ENCODE peak calls at places on chromosomes 12 and 14, in six cellular contexts. U is upper lobe of right lung, C is ovary, W is thoracic aorta, O is A549, V is fibroblast of lung. N is an unnamed sample.
A peak's percentile ranks its signal among the peaks of the same experiment; 100 is the strongest.

GRCh38 chr14:24535737-24536136 is 27.7 kb upstream of the CMA1 start:
- DNase-seq in O (no peak), W (no peak), V (no peak), C (no peak), U (no peak), N (no peak)

GRCh38 chr12:117850048-117850447 is 118.7 kb downstream of the KSR2 start:
- DNase-seq in W (no peak), C (no peak), U (no peak), V (peak; percentile 36), O (peak; percentile 77), N (no peak)

GRCh38 chr12:102475355-102475754 is 5.0 kb downstream of the IGF1 start:
- DNase-seq in W (no peak), C (no peak), O (no peak), U (no peak), V (peak; percentile 42), N (no peak)

GRCh38 chr12:24396266-24396665 is 446.8 kb upstream of the SOX5 start:
- DNase-seq in C (no peak), O (no peak), V (no peak), W (no peak), U (no peak), N (no peak)

GRCh38 chr12:26429070-26429691 is 233.8 kb downstream of the SSPN start:
- DNase-seq in W (no peak), C (no peak), V (no peak), O (no peak), U (no peak), N (no peak)

GRCh38 chr12:119666226-119666808 is 1.6 kb upstream of the PRKAB1 start:
- DNase-seq in O (no peak), U (no peak), W (no peak), C (no peak), V (no peak), N (no peak)

GRCh38 chr12:105212431-105212830 is 23.5 kb downstream of the APPL2 start:
- DNase-seq in O (no peak), V (peak; percentile 86), W (no peak), C (no peak), U (no peak), N (no peak)

GRCh38 chr14:103736546-103737431 is 21.2 kb downstream of the ZFYVE21 start:
- DNase-seq in O (no peak), V (no peak), U (peak; percentile 54), C (peak; percentile 70), W (no peak), N (no peak)

GRCh38 chr12:132423251-132424117 is 66.5 kb upstream of the FBRSL1 start:
- DNase-seq in U (no peak), W (no peak), O (peak; percentile 57), C (no peak), V (no peak), N (no peak)

GRCh38 chr12:53217049-53217929 is 10.2 kb upstream of the ITGB7 start:
- DNase-seq in U (peak; percentile 77), V (no peak), C (no peak), O (peak; percentile 52), W (no peak), N (no peak)

GRCh38 chr14:31660191-31660590 is 99.0 kb downstream of the NUBPL start:
- DNase-seq in U (no peak), W (no peak), C (no peak), O (no peak), V (no peak), N (no peak)

GRCh38 chr12:110270125-110270962 is 10.7 kb upstream of the ATP2A2 start:
- DNase-seq in W (no peak), V (peak; percentile 51), O (peak; percentile 82), C (no peak), U (no peak), N (peak; percentile 42)

GRCh38 chr14:77184396-77185092 is 2.9 kb downstream of the TMEM63C start:
- DNase-seq in W (no peak), U (no peak), O (no peak), C (no peak), V (no peak), N (no peak)

GRCh38 chr14:66395300-66395699 is 90.9 kb upstream of the CCDC196 start:
- DNase-seq in O (no peak), W (no peak), C (no peak), V (no peak), U (no peak), N (no peak)

GRCh38 chr12:57772429-57773322 is at the start of gene EEF1AKMT3:
- DNase-seq in V (peak; percentile 54), W (peak; percentile 36), O (no peak), C (peak; percentile 74), U (peak; percentile 85), N (no peak)

GRCh38 chr14:24692382-24693352 is 58.7 kb upstream of the GZMB start:
- DNase-seq in O (no peak), C (no peak), U (no peak), V (no peak), W (no peak), N (no peak)

GRCh38 chr14:59244581-59244980 is 56.1 kb downstream of the DAAM1 start:
- DNase-seq in C (no peak), V (no peak), U (no peak), O (no peak), W (no peak), N (no peak)

GRCh38 chr14:104872469-104873341 is 7.6 kb downstream of the CEP170B start:
- DNase-seq in C (no peak), O (no peak), W (no peak), U (peak; percentile 72), V (peak; percentile 52), N (no peak)

DNA sequence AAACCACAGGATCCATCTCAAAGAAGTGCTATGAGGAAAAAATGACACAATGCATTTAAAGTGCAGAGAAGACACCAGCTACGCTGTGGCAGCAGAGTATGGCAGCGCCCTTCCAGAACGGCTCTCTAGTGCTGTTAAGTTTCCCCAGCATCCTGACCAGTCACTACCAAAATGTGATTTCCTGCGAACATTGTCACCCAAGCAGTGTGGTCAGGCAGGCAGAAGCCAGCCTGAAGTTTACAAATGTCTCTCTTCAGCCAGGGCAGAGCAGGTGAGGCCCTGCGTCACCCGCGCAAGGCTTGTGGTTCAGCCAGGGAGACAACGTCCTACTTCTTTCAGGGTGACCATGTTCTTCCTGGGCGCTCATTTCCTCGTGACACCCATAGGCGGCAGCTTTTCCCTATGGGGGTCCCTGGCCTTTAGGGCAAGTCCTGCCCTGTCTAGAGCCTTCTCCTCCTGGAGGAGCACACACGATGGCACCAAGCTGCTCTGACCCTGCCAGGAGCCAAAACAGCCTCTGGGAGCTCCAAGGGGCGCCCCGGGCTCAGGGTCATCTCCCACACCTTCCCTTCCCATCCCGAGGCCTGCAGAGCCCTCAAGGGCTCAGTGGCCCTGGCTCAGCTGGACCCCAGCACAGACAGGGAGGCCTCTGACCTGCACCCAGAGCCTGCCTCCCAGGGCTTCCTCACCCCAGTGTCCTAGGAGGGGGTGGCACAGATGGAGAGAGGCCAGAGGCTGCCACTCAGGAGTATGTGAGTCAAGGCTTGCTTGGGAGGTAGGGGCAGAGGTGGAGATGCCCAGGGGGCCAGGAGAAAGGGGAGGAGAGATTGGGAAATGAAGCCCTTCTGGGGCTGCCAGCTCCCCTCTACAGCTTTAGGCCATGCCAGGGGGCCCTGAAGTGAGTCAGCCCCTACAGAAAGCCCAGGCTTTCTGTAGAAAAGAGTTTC is 41.9 kb downstream of the PSMA6 start:
- DNase-seq in O (peak; percentile 29), W (no peak), C (no peak), U (no peak), V (no peak), N (no peak)
- H3K27ac ChIP-seq in O (peak overlapping the region; percentile 97), W (no peak overlapping the region), C (peak overlapping the region; percentile 82), U (peak overlapping the region; percentile 94), V (no peak overlapping the region), N (no peak overlapping the region)

GRCh38 chr14:44108601-44109000 is 398.5 kb downstream of the FSCB start:
- DNase-seq in U (no peak), V (no peak), C (no peak), W (no peak), O (no peak), N (no peak)

GRCh38 chr14:44109041-44109440 is 398.0 kb downstream of the FSCB start:
- DNase-seq in U (no peak), V (no peak), W (no peak), O (no peak), C (no peak), N (no peak)

GRCh38 chr14:44112774-44113460 is 394.2 kb downstream of the FSCB start:
- DNase-seq in V (no peak), W (no peak), C (no peak), O (no peak), U (no peak), N (no peak)

DNA sequence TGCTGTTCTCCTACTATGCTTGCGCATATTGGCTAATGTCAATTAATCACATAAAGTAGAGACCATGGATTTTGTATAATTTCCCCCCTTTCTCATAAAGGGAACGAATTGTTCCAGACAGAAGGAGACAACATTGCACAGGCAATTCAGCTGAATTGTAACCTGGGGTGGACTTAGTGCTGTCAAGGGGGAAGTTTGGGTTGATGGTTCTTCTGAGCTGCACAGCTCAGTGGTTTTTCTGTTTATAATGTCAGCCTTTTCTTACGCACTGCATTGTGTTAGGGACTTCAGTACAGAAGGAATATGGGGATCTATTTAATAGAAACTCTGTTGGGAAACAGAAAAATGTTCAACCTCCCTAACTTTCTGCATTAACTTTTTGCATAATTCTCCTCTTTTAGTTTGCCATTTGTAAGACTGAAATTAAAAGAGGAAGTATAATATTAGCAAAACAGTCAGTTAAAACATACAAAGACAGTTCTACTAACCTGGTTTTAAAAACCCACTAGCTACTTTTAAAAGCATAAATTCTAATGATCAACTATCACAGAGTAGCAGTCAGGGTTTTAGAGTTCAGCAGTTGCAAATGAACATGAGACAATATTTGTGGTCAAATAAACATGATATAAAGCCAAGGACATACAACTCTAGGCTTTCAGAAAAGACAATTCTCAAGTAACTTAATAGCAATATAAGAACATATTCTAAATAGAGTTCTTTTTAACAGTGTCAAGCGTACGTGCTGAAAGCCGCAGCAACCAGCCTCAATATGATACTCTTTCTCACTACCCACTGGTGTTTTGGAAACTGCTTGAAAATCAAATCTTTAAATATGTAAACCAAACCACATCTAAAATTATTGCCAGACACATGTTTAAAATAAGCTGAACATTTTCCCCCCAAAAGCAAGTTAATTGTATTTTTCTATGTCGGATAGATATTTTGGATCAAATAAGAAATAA is 393.0 kb downstream of the FSCB start:
- DNase-seq in O (no peak), W (no peak), U (no peak), V (no peak), C (no peak), N (no peak)
- H3K27ac ChIP-seq in O (no peak overlapping the region), W (no peak overlapping the region), U (no peak overlapping the region), V (no peak overlapping the region), C (no peak overlapping the region), N (no peak overlapping the region)

GRCh38 chr14:29900609-29901350 is 26.9 kb downstream of the PRKD1 start:
- DNase-seq in W (no peak), O (no peak), C (no peak), V (peak; percentile 28), U (no peak), N (no peak)

GRCh38 chr14:29905549-29905948 is 22.1 kb downstream of the PRKD1 start:
- DNase-seq in U (no peak), W (no peak), O (no peak), C (no peak), V (no peak), N (no peak)

GRCh38 chr14:29908652-29909577 is 18.7 kb downstream of the PRKD1 start:
- DNase-seq in W (no peak), O (no peak), C (no peak), U (no peak), V (no peak), N (no peak)

GRCh38 chr14:29911815-29912214 is 15.8 kb downstream of the PRKD1 start:
- DNase-seq in O (no peak), U (no peak), C (no peak), W (no peak), V (no peak), N (no peak)

GRCh38 chr14:29906256-29906885 is 21.3 kb downstream of the PRKD1 start:
- DNase-seq in C (no peak), O (peak; percentile 27), V (peak; percentile 73), W (no peak), U (no peak), N (peak; percentile 15)
- H3K27ac ChIP-seq in C (no peak overlapping the region), O (no peak overlapping the region), V (no peak overlapping the region), W (no peak overlapping the region), U (no peak overlapping the region), N (no peak overlapping the region)

GRCh38 chr14:69263364-69263763 is 3.4 kb downstream of the GALNT16 start:
- DNase-seq in U (no peak), C (no peak), O (no peak), V (peak; percentile 92), W (peak; percentile 75), N (peak; percentile 59)
- H3K27ac ChIP-seq in U (no peak overlapping the region), C (no peak overlapping the region), O (no peak overlapping the region), V (peak overlapping the region; percentile 57), W (peak overlapping the region; percentile 70), N (no peak overlapping the region)